ENCODE peak calls at places on chromosomes 11 and 22, in ten cellular contexts. G is spleen, C is esophagus muscularis mucosa, S is suprapubic skin, Z is heart left ventricle, U is HepG2, I is A549, X is adrenal gland, W is stomach, B is HCT116. R is an unnamed sample.

GRCh38 chr11:35145249-35145648 is 6.3 kb downstream of the CD44 start:
- DNase-seq in G (no peak), C (no peak), S (peak), Z (no peak), U (no peak), I (no peak), X (no peak), W (peak), B (no peak), R (no peak)

GRCh38 chr11:131378931-131379330 is 8.5 kb downstream of the NTM start:
- DNase-seq in G (no peak), C (no peak), S (no peak), Z (no peak), U (no peak), I (no peak), X (no peak), W (no peak), B (no peak), R (no peak)

GRCh38 chr11:3853935-3854659 is 1.4 kb upstream of the STIM1 start:
- DNase-seq in G (peak), C (no peak), S (peak), Z (no peak), U (no peak), I (no peak), X (peak), W (peak), B (no peak), R (peak)

GRCh38 chr11:20021771-20022362 is 138.4 kb downstream of the DBX1 start:
- DNase-seq in G (no peak), C (no peak), S (no peak), Z (no peak), U (peak), I (peak), X (no peak), W (no peak), B (no peak), R (no peak)

GRCh38 chr11:83437939-83438338 is 151.8 kb upstream of the CCDC90B start:
- DNase-seq in G (no peak), C (no peak), S (no peak), Z (no peak), U (no peak), I (no peak), X (no peak), W (no peak), B (no peak), R (no peak)

GRCh38 chr11:134158023-134158422 is 65.7 kb downstream of the NCAPD3 start:
- DNase-seq in G (no peak), C (peak), S (no peak), Z (no peak), U (no peak), I (no peak), X (no peak), W (no peak), B (no peak), R (no peak)

GRCh38 chr22:46357711-46358505 is 22.4 kb downstream of the TRMU start:
- DNase-seq in G (no peak), C (no peak), S (no peak), Z (peak), U (no peak), I (no peak), X (no peak), W (no peak), B (no peak), R (no peak)

GRCh38 chr11:3041699-3042098 is 15.5 kb downstream of the CARS1 start:
- DNase-seq in G (peak), C (no peak), S (no peak), Z (no peak), U (no peak), I (no peak), X (no peak), W (no peak), B (no peak), R (no peak)

GRCh38 chr11:99822846-99823565 is 802.3 kb downstream of the CNTN5 start:
- DNase-seq in G (no peak), C (no peak), S (no peak), Z (no peak), U (no peak), I (no peak), X (no peak), W (no peak), B (no peak), R (no peak)

GRCh38 chr11:120645639-120646038 is 134.1 kb downstream of the GRIK4 start:
- DNase-seq in G (peak), C (no peak), S (no peak), Z (no peak), U (no peak), I (no peak), X (no peak), W (no peak), B (no peak), R (no peak)

GRCh38 chr22:31082606-31083376 is 1.7 kb downstream of the SMTN start:
- DNase-seq in G (peak), C (no peak), S (peak), Z (peak), U (peak), I (peak), X (peak), W (peak), B (peak), R (peak)

GRCh38 chr11:96337541-96338530 is 5.2 kb downstream of the MAML2 start:
- DNase-seq in G (peak), C (no peak), S (no peak), Z (no peak), U (no peak), I (no peak), X (no peak), W (no peak), B (no peak), R (no peak)

GRCh38 chr11:5154657-5155056 is at the start of gene OR52A1:
- DNase-seq in G (no peak), C (no peak), S (no peak), Z (no peak), U (no peak), I (no peak), X (no peak), W (no peak), B (no peak), R (no peak)

GRCh38 chr11:64226507-64227051 is 505 bp downstream of the NUDT22 start:
- DNase-seq in G (peak), C (no peak), S (peak), Z (peak), U (peak), I (no peak), X (peak), W (peak), B (no peak), R (peak)

GRCh38 chr11:79050784-79051183 is 390.0 kb downstream of the TENM4 start:
- DNase-seq in G (no peak), C (no peak), S (no peak), Z (no peak), U (no peak), I (no peak), X (no peak), W (no peak), B (no peak), R (no peak)

GRCh38 chr11:122672892-122673291 is 17.4 kb downstream of the UBASH3B start:
- DNase-seq in G (no peak), C (no peak), S (no peak), Z (peak), U (no peak), I (no peak), X (peak), W (no peak), B (no peak), R (no peak)

GRCh38 chr22:23110190-23110921 is 31.4 kb downstream of the RSPH14 start:
- DNase-seq in G (no peak), C (no peak), S (no peak), Z (no peak), U (no peak), I (no peak), X (no peak), W (no peak), B (no peak), R (no peak)

GRCh38 chr11:36376888-36377758 is 81.0 kb downstream of the PRR5L start:
- DNase-seq in G (peak), C (no peak), S (peak), Z (peak), U (no peak), I (peak), X (peak), W (peak), B (no peak), R (peak)

GRCh38 chr11:1830119-1830499 is 4.7 kb upstream of the SYT8 start:
- DNase-seq in G (no peak), C (no peak), S (no peak), Z (peak), U (no peak), I (no peak), X (no peak), W (no peak), B (no peak), R (no peak)

GRCh38 chr11:64223001-64223651 is 2.9 kb downstream of the TRPT1 start:
- DNase-seq in G (no peak), C (no peak), S (peak), Z (no peak), U (no peak), I (no peak), X (no peak), W (no peak), B (no peak), R (peak)

GRCh38 chr11:34631297-34631696 is 10.4 kb downstream of the EHF start:
- DNase-seq in G (no peak), C (no peak), S (no peak), Z (no peak), U (no peak), I (no peak), X (no peak), W (no peak), B (no peak), R (no peak)

GRCh38 chr11:62552931-62553838 is 6.6 kb upstream of the AHNAK start:
- DNase-seq in G (peak), C (peak), S (peak), Z (peak), U (no peak), I (peak), X (peak), W (peak), B (peak), R (peak)

GRCh38 chr11:79439893-79440450 is 858 bp downstream of the TENM4 start:
- DNase-seq in G (peak), C (no peak), S (peak), Z (peak), U (no peak), I (no peak), X (peak), W (no peak), B (no peak), R (no peak)

GRCh38 chr11:14953904-14954303 is 18.2 kb downstream of the CALCA start:
- DNase-seq in G (no peak), C (peak), S (no peak), Z (no peak), U (no peak), I (no peak), X (no peak), W (no peak), B (no peak), R (no peak)

GRCh38 chr11:14149683-14150082 is 187.2 kb downstream of the SPON1 start:
- DNase-seq in G (no peak), C (no peak), S (no peak), Z (no peak), U (no peak), I (no peak), X (no peak), W (no peak), B (no peak), R (no peak)

GRCh38 chr11:125202977-125203376 is 38.4 kb downstream of the PKNOX2 start:
- DNase-seq in G (peak), C (no peak), S (no peak), Z (no peak), U (no peak), I (no peak), X (no peak), W (no peak), B (no peak), R (no peak)

GRCh38 chr11:95282337-95282751 is 51.3 kb upstream of the SESN3 start:
- DNase-seq in G (no peak), C (no peak), S (no peak), Z (no peak), U (peak), I (no peak), X (no peak), W (no peak), B (no peak), R (peak)

GRCh38 chr22:39522567-39523300 is 2.4 kb downstream of the ATF4 start:
- DNase-seq in G (peak), C (no peak), S (no peak), Z (no peak), U (no peak), I (peak), X (no peak), W (peak), B (no peak), R (no peak)
- TF ChIP-seq POLR2A in G (no peak), C (no peak), S (no peak), Z (no peak), U (no peak), I (peak), X (no peak), W (no peak), B (peak), R (no peak)

GRCh38 chr22:19476023-19476422 is 3.0 kb downstream of the UFD1 start:
- DNase-seq in G (no peak), C (no peak), S (no peak), Z (no peak), U (no peak), I (no peak), X (no peak), W (no peak), B (no peak), R (no peak)

GRCh38 chr22:19479358-19480172 is at the start of gene CDC45:
- DNase-seq in G (peak), C (peak), S (peak), Z (peak), U (peak), I (peak), X (peak), W (peak), B (peak), R (peak)

GRCh38 chr22:19477321-19478085 is 1.5 kb downstream of the UFD1 start:
- DNase-seq in G (no peak), C (no peak), S (no peak), Z (no peak), U (peak), I (no peak), X (no peak), W (no peak), B (no peak), R (no peak)

GRCh38 chr22:19478466-19479357 is at the start of gene UFD1:
- DNase-seq in G (peak), C (peak), S (peak), Z (peak), U (peak), I (peak), X (peak), W (peak), B (no peak), R (peak)

DNA sequence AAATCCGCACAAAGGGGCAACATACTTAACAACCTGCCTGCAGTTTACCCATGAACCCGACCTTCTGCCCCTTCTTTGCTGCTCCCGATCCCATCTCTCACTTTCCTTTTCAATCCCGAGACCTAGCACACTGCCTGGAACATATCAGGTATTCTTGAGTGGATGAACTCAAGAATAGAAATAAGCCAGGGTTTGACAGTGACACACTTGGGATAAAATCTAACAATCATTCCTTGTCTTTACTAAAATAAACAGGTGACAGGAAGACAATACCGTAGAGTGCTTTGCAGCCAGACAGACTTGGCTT is 954 bp downstream of the UFD1 start:
- DNase-seq in G (no peak), C (no peak), S (no peak), Z (no peak), U (no peak), I (no peak), X (no peak), W (no peak), B (no peak), R (no peak)
- TF ChIP-seq POLR2A in G (no peak), C (no peak), S (no peak), Z (no peak), U (no peak), I (no peak), X (no peak), W (no peak), B (no peak), R (no peak)

DNA sequence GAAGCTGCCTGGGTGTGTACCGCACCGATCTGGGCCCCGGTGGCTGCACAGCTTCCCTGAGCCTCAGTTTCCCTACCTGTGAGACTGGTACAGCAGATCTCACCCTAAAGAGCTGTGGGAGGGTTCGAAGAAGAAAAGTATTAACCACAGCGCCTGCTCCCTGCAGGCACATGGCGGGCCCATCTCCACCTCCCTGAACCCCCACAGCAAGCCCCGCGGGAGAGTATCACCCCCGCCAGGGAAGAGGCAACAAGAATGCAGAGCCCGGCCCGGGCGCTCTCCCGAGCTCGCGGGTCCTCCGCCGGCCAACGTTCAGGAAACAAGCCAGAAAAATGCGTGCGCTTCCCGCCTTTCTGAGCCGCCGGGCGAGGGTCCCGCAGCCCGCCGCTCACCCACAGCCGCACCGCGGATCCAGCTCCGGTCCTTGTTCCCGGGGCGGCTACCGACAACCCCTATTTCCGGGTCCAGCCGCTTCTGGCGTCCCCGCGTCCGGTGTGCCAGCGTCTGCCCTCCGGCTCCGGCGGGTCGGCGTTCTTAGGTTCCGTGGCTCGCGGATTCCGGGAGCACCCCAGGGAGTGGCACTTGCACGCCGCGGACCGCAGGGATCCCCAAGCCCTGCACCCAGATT is at the start of gene TOP3B:
- DNase-seq in G (peak), C (peak), S (peak), Z (peak), U (peak), I (peak), X (peak), W (peak), B (peak), R (peak)
- TF ChIP-seq POLR2A in G (no peak), C (no peak), S (peak), Z (peak), U (peak), I (peak), X (peak), W (no peak), B (peak), R (no peak)

GRCh38 chr22:20244250-20244648 is 23.9 kb downstream of the RTN4R start:
- DNase-seq in G (no peak), C (no peak), S (no peak), Z (no peak), U (no peak), I (no peak), X (no peak), W (no peak), B (no peak), R (no peak)

GRCh38 chr22:20243176-20243544 is 25.0 kb downstream of the RTN4R start:
- DNase-seq in G (no peak), C (no peak), S (no peak), Z (no peak), U (no peak), I (no peak), X (no peak), W (no peak), B (no peak), R (no peak)

GRCh38 chr22:20242393-20243175 is 25.5 kb downstream of the RTN4R start:
- DNase-seq in G (no peak), C (no peak), S (no peak), Z (no peak), U (no peak), I (no peak), X (no peak), W (no peak), B (no peak), R (no peak)

GRCh38 chr22:20244744-20245576 is 23.2 kb downstream of the RTN4R start:
- DNase-seq in G (peak), C (no peak), S (no peak), Z (no peak), U (no peak), I (no peak), X (no peak), W (no peak), B (no peak), R (no peak)

GRCh38 chr22:20243545-20244249 is 24.4 kb downstream of the RTN4R start:
- DNase-seq in G (peak), C (no peak), S (no peak), Z (peak), U (no peak), I (peak), X (peak), W (peak), B (no peak), R (no peak)
- TF ChIP-seq POLR2A in G (no peak), C (no peak), S (no peak), Z (peak), U (no peak), I (no peak), X (peak), W (no peak), B (no peak), R (no peak)

GRCh38 chr11:59614277-59615131 is 1.1 kb downstream of the OSBP start:
- DNase-seq in G (no peak), C (no peak), S (no peak), Z (no peak), U (no peak), I (no peak), X (no peak), W (no peak), B (no peak), R (no peak)

GRCh38 chr11:59615132-59615636 is 390 bp downstream of the OSBP start:
- DNase-seq in G (peak), C (no peak), S (peak), Z (peak), U (peak), I (peak), X (peak), W (peak), B (peak), R (peak)

GRCh38 chr11:59617876-59618275 is 2.3 kb upstream of the OSBP start:
- DNase-seq in G (no peak), C (no peak), S (no peak), Z (no peak), U (no peak), I (no peak), X (no peak), W (no peak), B (no peak), R (no peak)

GRCh38 chr11:59616396-59616982 is 915 bp upstream of the OSBP start:
- DNase-seq in G (peak), C (no peak), S (no peak), Z (peak), U (peak), I (no peak), X (no peak), W (no peak), B (no peak), R (no peak)

DNA sequence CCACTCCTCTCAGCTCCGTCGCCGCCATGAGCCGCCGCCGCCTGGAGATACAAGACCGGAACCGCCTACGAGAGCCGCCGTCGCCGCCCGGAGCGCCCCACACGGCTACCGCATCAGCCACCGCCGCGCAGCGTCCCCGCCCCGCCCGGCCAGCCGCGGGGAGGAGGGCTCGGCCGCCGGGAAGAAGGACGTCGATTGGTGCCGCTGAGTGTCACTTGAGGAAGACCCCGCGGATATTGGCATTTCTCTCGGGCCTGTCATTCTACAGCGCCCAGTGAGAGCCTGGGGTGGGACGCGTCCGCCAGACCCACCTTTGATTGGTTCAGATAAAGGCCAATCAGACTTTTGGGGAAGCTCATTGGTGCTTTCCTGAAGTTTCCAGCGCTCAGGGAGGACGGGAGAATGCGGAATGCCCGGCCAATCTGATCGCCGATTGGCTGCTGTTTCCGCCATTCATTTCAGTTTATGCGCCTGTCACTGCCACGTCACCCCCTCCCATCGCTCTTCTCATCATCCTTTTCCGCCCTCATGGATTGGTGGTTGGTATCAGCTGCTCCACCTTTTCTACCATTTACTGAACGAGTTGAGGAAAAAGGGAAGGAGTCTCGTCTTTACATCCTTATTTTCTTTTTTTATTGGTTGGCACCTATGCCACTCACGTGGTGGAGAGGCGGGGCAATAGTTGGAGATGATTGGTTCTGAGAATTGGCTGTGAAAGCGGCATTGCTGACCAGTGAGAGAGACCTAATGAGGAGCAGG is at the start of gene OSBP:
- DNase-seq in G (peak), C (peak), S (peak), Z (peak), U (peak), I (peak), X (peak), W (peak), B (peak), R (peak)
- TF ChIP-seq POLR2A in G (no peak), C (peak), S (peak), Z (peak), U (peak), I (peak), X (peak), W (peak), B (no peak), R (no peak)

GRCh38 chr11:86916330-86916729 is 38.9 kb downstream of the FZD4 start:
- DNase-seq in G (no peak), C (no peak), S (no peak), Z (no peak), U (no peak), I (peak), X (no peak), W (no peak), B (peak), R (no peak)
- TF ChIP-seq POLR2A in G (no peak), C (no peak), S (no peak), Z (no peak), U (no peak), I (no peak), X (no peak), W (no peak), B (no peak), R (no peak)